ENCODE peak calls at places on chromosomes 12 and 14, in nine cellular contexts. D is osteocyte; W is activated naive CD4-positive, alpha-beta T cell treated with Interleukin-2 at 50 U/mL for 16 hours; V is activated T-helper 1 cell treated with anti-CD3 and anti-CD28 coated beads, Interleukin-2, amount 50 U/mL, for 16 hours; F is stimulated activated CD4-positive, alpha-beta T cell treated with anti-CD3 and anti-CD28 coated beads, Interleukin-1b, Interleukin-23, amount 100 ng/mL, for 1 hour; U is hypothalamus; H is D341Med; X is activated B cell treated with CpG ODN at 0.5 μM for 24 hours; O is activated CD4-positive, alpha-beta T cell treated with anti-CD3 and anti-CD28 coated beads, Interleukin-2, amount 10 ng/mL, durations not matched to agents 7 days and 5 days. Z is an unnamed sample.

GRCh38 chr14:101030586-101030985 is 127.1 kb upstream of the RTL1 start:
- DNase-seq in D (no peak), W (no peak), V (no peak), F (no peak), U (no peak), H (no peak), X (no peak), O (no peak), Z (peak; percentile 18)

GRCh38 chr12:100520048-100520769 is 46.5 kb downstream of the NR1H4 start:
- DNase-seq in D (no peak), W (no peak), V (no peak), F (no peak), U (no peak), H (no peak), X (no peak), O (no peak), Z (no peak)

GRCh38 chr14:59028476-59029202 is 159.8 kb upstream of the DAAM1 start:
- DNase-seq in D (no peak), W (no peak), V (no peak), F (no peak), U (peak; percentile 3), H (peak; percentile 76), X (no peak), O (peak; percentile 43), Z (no peak)

GRCh38 chr12:22687677-22688076 is 62.7 kb downstream of the ETNK1 start:
- DNase-seq in D (no peak), W (no peak), V (no peak), F (no peak), U (no peak), H (no peak), X (no peak), O (no peak), Z (no peak)

GRCh38 chr12:52280796-52281560 is 6.5 kb downstream of the KRT86 start:
- DNase-seq in D (peak; percentile 92), W (no peak), V (no peak), F (no peak), U (no peak), H (no peak), X (no peak), O (no peak), Z (no peak)

GRCh38 chr12:59431266-59431665 is 164.6 kb upstream of the SLC16A7 start:
- DNase-seq in D (no peak), W (no peak), V (no peak), F (no peak), U (no peak), H (no peak), X (no peak), O (no peak), Z (no peak)

GRCh38 chr12:10153271-10154144 is 18.4 kb downstream of the OLR1 start:
- DNase-seq in D (peak; percentile 85), W (peak; percentile 48), V (peak; percentile 22), F (peak; percentile 14), U (peak; percentile 51), H (peak; percentile 79), X (peak; percentile 39), O (peak; percentile 65), Z (peak; percentile 82)

GRCh38 chr12:119258149-119258548 is 76.4 kb upstream of the CCDC60 start:
- DNase-seq in D (no peak), W (no peak), V (no peak), F (no peak), U (no peak), H (no peak), X (no peak), O (no peak), Z (no peak)

GRCh38 chr12:65840793-65841670 is 16.7 kb downstream of the HMGA2 start:
- DNase-seq in D (no peak), W (no peak), V (no peak), F (no peak), U (no peak), H (no peak), X (no peak), O (no peak), Z (no peak)